ENCODE peak calls at places on chromosomes 5 and 9, in five cellular contexts. S is CD4-positive, alpha-beta T cell; Z is HFFc6; O is adrenal gland; T is cardiac fibroblast. I is an unnamed sample.

GRCh38 chr5:77272206-77272605 is 61.7 kb downstream of the PDE8B start:
- DNase-seq in S (no peak), Z (no peak), O (no peak), T (no peak), I (no peak)

GRCh38 chr5:107388111-107388861 is 282.5 kb downstream of the EFNA5 start:
- DNase-seq in Z (peak; percentile 60), T (peak; percentile 91), O (no peak), S (no peak), I (peak; percentile 58)

GRCh38 chr5:170821257-170821800 is 37.8 kb downstream of the GABRP start:
- DNase-seq in O (no peak), T (no peak), S (no peak), Z (no peak), I (no peak)

GRCh38 chr5:139795074-139796001 is at the start of gene PSD2:
- DNase-seq in S (no peak), Z (no peak), O (no peak), T (no peak), I (no peak)

GRCh38 chr9:137445930-137446431 is 4.8 kb upstream of the ENTPD8 start:
- DNase-seq in O (no peak), T (no peak), S (no peak), Z (no peak), I (no peak)

GRCh38 chr5:129977810-129978209 is 73.5 kb downstream of the CHSY3 start:
- DNase-seq in T (no peak), S (no peak), O (no peak), Z (no peak), I (no peak)

GRCh38 chr5:169904568-169904967 is 75.7 kb downstream of the INSYN2B start:
- DNase-seq in Z (no peak), T (no peak), O (no peak), S (no peak), I (no peak)

GRCh38 chr9:114316605-114317230 is 6.2 kb upstream of the ORM1 start:
- DNase-seq in T (no peak), Z (no peak), O (peak; percentile 36), S (no peak), I (no peak)

GRCh38 chr9:111399772-111400563 is 69.9 kb upstream of the OR2K2 start:
- DNase-seq in O (no peak), T (peak; percentile 61), Z (no peak), S (no peak), I (no peak)

GRCh38 chr9:87909310-87910041 is 8.3 kb upstream of the SPATA31C1 start:
- DNase-seq in Z (no peak), S (no peak), T (no peak), O (no peak), I (no peak)

GRCh38 chr9:5947912-5948311 is 57.2 kb downstream of the MLANA start:
- DNase-seq in T (no peak), O (no peak), Z (no peak), S (no peak), I (no peak)

GRCh38 chr5:97480313-97480712 is 297.3 kb upstream of the RIOK2 start:
- DNase-seq in Z (no peak), S (no peak), T (no peak), O (no peak), I (no peak)

GRCh38 chr5:37554938-37555337 is 175.8 kb downstream of the WDR70 start:
- DNase-seq in S (no peak), O (no peak), T (peak; percentile 35), Z (no peak), I (no peak)

GRCh38 chr9:107732781-107733529 is 243.4 kb upstream of the KLF4 start:
- DNase-seq in T (peak; percentile 77), O (peak; percentile 91), Z (peak; percentile 60), S (no peak), I (no peak)

GRCh38 chr9:82784595-82784994 is 278.3 kb downstream of the RASEF start:
- DNase-seq in Z (no peak), S (no peak), T (no peak), O (no peak), I (no peak)

GRCh38 chr9:4739587-4740372 is 1.2 kb downstream of the AK3 start:
- DNase-seq in Z (no peak), S (no peak), T (peak; percentile 29), O (peak; percentile 70), I (no peak)

GRCh38 chr9:76371901-76372300 is 22.3 kb downstream of the RFK start:
- DNase-seq in S (no peak), Z (peak; percentile 13), T (peak; percentile 26), O (no peak), I (no peak)

GRCh38 chr5:121377446-121377845 is 474.2 kb upstream of the FTMT start:
- DNase-seq in T (no peak), S (no peak), Z (no peak), O (no peak), I (no peak)

GRCh38 chr9:112166176-112167140 is 8.6 kb downstream of the SUSD1 start:
- DNase-seq in S (no peak), O (peak; percentile 66), Z (no peak), T (peak; percentile 61), I (peak; percentile 35)

GRCh38 chr9:13485068-13485596 is 205.6 kb upstream of the MPDZ start:
- DNase-seq in S (no peak), T (peak; percentile 92), Z (no peak), O (peak; percentile 61), I (peak; percentile 82)

GRCh38 chr5:112757468-112758208 is 20.0 kb downstream of the APC start:
- DNase-seq in S (no peak), Z (peak; percentile 58), T (peak; percentile 82), O (no peak), I (peak; percentile 66)

GRCh38 chr5:66209350-66209749 is 65.2 kb downstream of the SREK1 start:
- DNase-seq in Z (peak; percentile 56), O (no peak), S (no peak), T (no peak), I (no peak)

GRCh38 chr5:123297866-123298265 is 125.3 kb downstream of the CEP120 start:
- DNase-seq in T (peak; percentile 31), S (no peak), Z (peak; percentile 8), O (no peak), I (no peak)

DNA sequence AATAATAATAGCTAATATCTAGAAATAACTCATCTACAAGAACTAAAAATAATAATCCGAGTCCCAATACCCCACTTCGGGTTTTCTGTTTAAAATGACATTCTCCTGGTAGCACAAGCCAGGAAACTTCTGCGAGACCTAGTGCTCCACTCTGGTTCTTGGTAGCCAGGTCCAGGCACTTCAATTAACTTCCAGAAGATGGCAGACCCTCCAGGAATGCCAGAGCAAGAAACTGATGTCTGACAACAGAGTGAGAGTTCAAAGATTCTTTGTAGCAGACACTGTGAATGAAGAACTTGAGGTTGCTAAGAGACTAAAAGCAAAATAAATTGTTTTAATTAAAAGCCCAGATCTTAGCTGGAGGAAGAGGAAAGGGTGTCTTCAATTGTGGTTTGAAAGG is 1963.3 kb upstream of the CDH9 start:
- DNase-seq in T (no peak), Z (no peak), O (no peak), S (no peak), I (no peak)
- TF ChIP-seq CTCF in T (no peak), Z (no peak), O (no peak), S (no peak), I (no peak)

DNA sequence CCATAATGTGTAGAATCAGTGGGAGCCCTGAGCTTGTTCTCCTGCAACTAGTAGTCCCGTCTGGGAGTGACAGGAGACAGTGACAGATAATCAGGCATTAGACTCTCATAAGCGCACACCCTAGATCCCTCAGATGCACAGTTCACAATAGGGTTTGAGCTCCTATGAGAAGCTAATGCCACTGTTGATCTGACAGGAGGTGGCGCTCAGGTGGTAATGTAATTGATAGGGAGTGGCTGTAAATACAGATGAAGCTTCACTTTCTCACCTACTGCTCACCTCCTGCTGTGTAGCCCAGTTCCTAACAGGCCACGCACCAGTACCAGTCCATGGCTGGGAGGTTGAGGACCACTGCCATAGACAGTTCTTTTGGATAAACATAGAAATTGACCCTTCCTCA is 188.7 kb downstream of the ROR2 start:
- DNase-seq in S (no peak), O (no peak), Z (no peak), T (no peak), I (no peak)
- TF ChIP-seq CTCF in S (no peak), O (no peak), Z (no peak), T (no peak), I (no peak)

DNA sequence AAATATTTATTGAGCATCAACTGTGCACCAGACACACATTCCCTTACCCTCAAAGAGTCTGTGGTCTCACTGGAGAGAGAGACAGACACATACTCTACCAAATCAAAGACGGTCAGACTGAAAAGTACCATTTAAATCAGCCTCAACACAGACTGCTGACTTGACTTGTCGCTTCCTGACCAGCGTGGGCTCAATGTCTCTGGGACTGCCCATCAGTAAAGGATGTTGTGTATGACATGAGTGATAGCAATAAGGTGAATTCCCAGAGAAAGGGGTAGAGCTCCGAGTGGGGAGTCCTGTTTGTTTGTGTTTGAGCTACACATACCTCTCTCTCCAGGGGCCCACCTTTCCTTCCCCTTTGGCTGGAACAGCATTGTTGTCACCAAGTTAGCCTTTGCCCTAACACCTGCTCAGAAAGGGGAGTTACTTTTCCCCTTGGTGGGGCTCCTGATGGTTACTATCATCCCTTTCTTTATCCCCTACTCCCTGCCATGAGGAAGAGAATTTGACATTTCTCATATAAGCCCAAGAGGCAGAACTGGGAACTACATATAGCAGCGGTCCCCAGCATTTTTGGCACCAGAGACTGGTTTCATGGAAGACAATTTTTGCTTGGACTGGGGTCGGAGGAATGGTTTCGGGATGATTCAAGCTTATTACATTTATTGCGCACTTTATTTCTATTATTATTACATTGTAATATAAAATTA is 33.9 kb downstream of the NR4A3 start:
- DNase-seq in Z (no peak), O (no peak), T (no peak), S (no peak), I (no peak)
- TF ChIP-seq CTCF in Z (peak; percentile 44), O (no peak), T (peak; percentile 13), S (no peak), I (peak; percentile 12)

DNA sequence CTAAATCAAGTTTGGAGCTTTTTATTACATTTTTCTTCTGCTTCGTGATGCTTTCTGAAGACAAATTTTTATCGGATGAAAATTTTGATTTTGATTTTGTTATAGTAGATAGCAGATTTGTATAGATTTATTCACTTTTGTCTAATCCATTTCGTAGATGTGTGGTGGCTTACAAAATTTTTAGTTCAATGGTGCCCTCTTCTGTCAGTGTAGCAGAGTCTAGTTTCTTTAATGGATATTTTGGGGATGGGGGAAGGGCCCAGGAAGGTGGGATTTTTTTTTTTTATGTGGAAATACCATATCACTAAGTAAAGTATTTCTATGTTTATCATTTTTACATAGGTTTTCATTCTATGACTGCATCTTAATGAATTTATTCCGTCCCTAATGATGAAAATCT is 259.9 kb upstream of the TARS1 start:
- DNase-seq in O (no peak), Z (peak; percentile 49), T (peak; percentile 82), S (no peak), I (peak; percentile 51)
- TF ChIP-seq CTCF in O (peak; percentile 48), Z (peak; percentile 83), T (peak; percentile 46), S (no peak), I (peak; percentile 41)

DNA sequence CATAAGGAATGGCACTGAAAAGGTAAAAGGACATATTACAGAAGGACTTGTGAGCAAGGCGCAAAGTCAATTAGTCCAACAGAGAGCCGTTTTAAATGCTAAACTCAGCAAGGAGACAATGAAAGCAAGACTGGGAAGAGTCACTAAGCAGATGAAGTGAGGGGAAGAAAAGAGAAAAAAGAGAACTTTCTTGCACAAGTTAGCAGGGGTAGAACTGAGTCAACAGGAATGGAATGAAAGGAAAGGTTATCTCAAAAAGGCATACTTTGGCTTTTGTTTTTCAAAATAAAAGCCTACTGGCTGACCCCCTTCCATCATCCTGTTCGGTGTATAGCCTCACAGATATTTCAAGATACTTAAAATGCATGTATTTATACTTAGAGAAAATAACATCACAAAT is 75.0 kb downstream of the NR6A1 start:
- DNase-seq in Z (peak; percentile 48), S (no peak), O (no peak), T (peak; percentile 74), I (no peak)
- TF ChIP-seq CTCF in Z (no peak), S (no peak), O (no peak), T (no peak), I (no peak)

GRCh38 chr5:178120661-178121357 is 7.5 kb downstream of the N4BP3 start:
- DNase-seq in Z (peak; percentile 1), T (peak; percentile 72), S (peak; percentile 82), O (peak; percentile 95), I (peak; percentile 33)
- TF ChIP-seq CTCF in Z (peak; percentile 66), T (peak; percentile 46), S (peak; percentile 73), O (peak; percentile 36), I (peak; percentile 42)